ENCODE peak calls at places on chromosomes 5 and 9, in six cellular contexts. N is endothelial cell of umbilical vein, I is GM12878, U is A549, Q is K562, P is HepG2. C is an unnamed sample.
A peak's percentile ranks its signal among the peaks of the same experiment; 100 is the strongest.

GRCh38 chr5:138695781-138696180 is 57.4 kb upstream of the CTNNA1 start:
- DNase-seq in P (no peak), Q (no peak), I (no peak), U (no peak), N (no peak), C (no peak)

GRCh38 chr9:125744616-125745387 is 2.4 kb upstream of the PBX3 start:
- DNase-seq in P (no peak), Q (no peak), U (no peak), N (no peak), I (no peak), C (no peak)

GRCh38 chr9:124868511-124869465 is 6.9 kb downstream of the ARPC5L start:
- DNase-seq in N (peak; percentile 82), U (peak; percentile 84), I (no peak), P (peak; percentile 71), Q (peak; percentile 91), C (peak; percentile 94)

GRCh38 chr5:81303563-81303962 is 2.2 kb downstream of the ZCCHC9 start:
- DNase-seq in U (no peak), P (peak; percentile 20), Q (no peak), I (no peak), N (no peak), C (no peak)

GRCh38 chr5:91727452-91727851 is 344.3 kb upstream of the ARRDC3 start:
- DNase-seq in P (no peak), U (no peak), N (no peak), Q (no peak), I (no peak), C (no peak)

GRCh38 chr5:41878598-41879305 is 8.5 kb upstream of the OXCT1 start:
- DNase-seq in N (no peak), I (no peak), Q (no peak), U (no peak), P (peak; percentile 35), C (no peak)

GRCh38 chr5:18043344-18043743 is 409.1 kb downstream of the TAF11L14 start:
- DNase-seq in P (no peak), N (no peak), Q (no peak), I (no peak), U (peak; percentile 27), C (no peak)

GRCh38 chr9:89363311-89363670 is 45.0 kb downstream of the SECISBP2 start:
- DNase-seq in U (no peak), I (no peak), P (no peak), N (no peak), Q (no peak), C (no peak)

GRCh38 chr5:151082274-151082902 is 1.6 kb upstream of the TNIP1 start:
- DNase-seq in N (no peak), Q (peak; percentile 62), I (no peak), U (peak; percentile 65), P (peak; percentile 43), C (peak; percentile 32)

GRCh38 chr9:450561-450960 is 235.9 kb downstream of the DOCK8 start:
- DNase-seq in Q (no peak), I (no peak), P (no peak), U (no peak), N (no peak), C (no peak)

GRCh38 chr5:128158342-128158741 is 74.8 kb downstream of the SLC12A2 start:
- DNase-seq in U (no peak), I (no peak), N (no peak), Q (no peak), P (no peak), C (no peak)

GRCh38 chr5:132364319-132364718 is 5.2 kb upstream of the SLC22A5 start:
- DNase-seq in Q (no peak), I (no peak), N (no peak), U (peak; percentile 87), P (no peak), C (peak; percentile 18)

GRCh38 chr5:42586625-42587024 is 163.4 kb downstream of the GHR start:
- DNase-seq in N (no peak), I (no peak), U (no peak), Q (no peak), P (no peak), C (no peak)

GRCh38 chr9:137255448-137256114 is 454 bp downstream of the NELFB start:
- DNase-seq in N (peak; percentile 38), P (peak; percentile 46), I (no peak), Q (no peak), U (peak; percentile 43), C (peak; percentile 65)

GRCh38 chr5:151080620-151081425 is at the start of gene TNIP1:
- DNase-seq in P (peak; percentile 81), U (peak; percentile 93), Q (peak; percentile 99), N (peak; percentile 92), I (no peak), C (peak; percentile 95)

GRCh38 chr5:160187091-160187490 is 42.2 kb upstream of the FABP6 start:
- DNase-seq in N (no peak), I (no peak), P (no peak), Q (no peak), U (no peak), C (no peak)

GRCh38 chr5:171867786-171868185 is 82.2 kb downstream of the SMIM23 start:
- DNase-seq in N (peak; percentile 40), U (no peak), P (no peak), I (no peak), Q (no peak), C (no peak)

GRCh38 chr5:68646142-68646541 is 430.6 kb downstream of the PIK3R1 start:
- DNase-seq in I (no peak), Q (no peak), N (no peak), P (no peak), U (no peak), C (no peak)

GRCh38 chr5:40616791-40617190 is 62.9 kb upstream of the PTGER4 start:
- DNase-seq in N (no peak), U (no peak), Q (no peak), I (no peak), P (no peak), C (peak; percentile 30)

GRCh38 chr5:172219296-172219695 is 25.3 kb downstream of the EFCAB9 start:
- DNase-seq in I (no peak), Q (no peak), N (no peak), U (no peak), P (no peak), C (no peak)

GRCh38 chr9:106753155-106753671 is 109.8 kb upstream of the ZNF462 start:
- DNase-seq in Q (no peak), N (no peak), U (no peak), P (no peak), I (peak; percentile 97), C (peak; percentile 1)

GRCh38 chr9:82488702-82489578 is 500.4 kb downstream of the SPATA31D1 start:
- DNase-seq in Q (no peak), U (no peak), I (no peak), N (no peak), P (peak; percentile 80), C (no peak)

GRCh38 chr5:27908341-27908740 is 870.0 kb upstream of the CDH9 start:
- DNase-seq in I (no peak), P (no peak), Q (no peak), N (no peak), U (no peak), C (no peak)

GRCh38 chr5:3517331-3517730 is 78.3 kb upstream of the IRX1 start:
- DNase-seq in I (no peak), U (no peak), N (no peak), Q (no peak), P (no peak), C (no peak)

GRCh38 chr5:40240671-40241070 is 439.0 kb upstream of the PTGER4 start:
- DNase-seq in U (no peak), P (no peak), I (no peak), N (no peak), Q (no peak), C (no peak)

GRCh38 chr5:180803181-180804128 is 849 bp upstream of the MGAT1 start:
- DNase-seq in U (no peak), Q (peak; percentile 60), I (peak; percentile 85), P (peak; percentile 48), N (peak; percentile 53), C (peak; percentile 96)

GRCh38 chr9:126218726-126219125 is 107.9 kb upstream of the MVB12B start:
- DNase-seq in I (no peak), U (no peak), P (no peak), N (no peak), Q (no peak), C (no peak)

GRCh38 chr9:81182421-81182820 is 506.9 kb downstream of the TLE1 start:
- DNase-seq in P (no peak), U (peak; percentile 20), I (no peak), N (no peak), Q (no peak), C (no peak)

GRCh38 chr9:133127340-133127981 is 6.4 kb upstream of the RALGDS start:
- DNase-seq in U (no peak), I (no peak), P (no peak), N (no peak), Q (no peak), C (no peak)
- TF ChIP-seq MAX in U (no peak), I (no peak), P (no peak), N (no peak), Q (no peak), C (no peak)

GRCh38 chr9:129483467-129484324 is 137.2 kb downstream of the C9orf50 start:
- DNase-seq in P (no peak), Q (no peak), U (peak; percentile 91), I (no peak), N (peak; percentile 64), C (peak; percentile 31)
- TF ChIP-seq MYC in P (no peak), Q (no peak), U (no peak), I (no peak), N (no peak), C (no peak)

DNA sequence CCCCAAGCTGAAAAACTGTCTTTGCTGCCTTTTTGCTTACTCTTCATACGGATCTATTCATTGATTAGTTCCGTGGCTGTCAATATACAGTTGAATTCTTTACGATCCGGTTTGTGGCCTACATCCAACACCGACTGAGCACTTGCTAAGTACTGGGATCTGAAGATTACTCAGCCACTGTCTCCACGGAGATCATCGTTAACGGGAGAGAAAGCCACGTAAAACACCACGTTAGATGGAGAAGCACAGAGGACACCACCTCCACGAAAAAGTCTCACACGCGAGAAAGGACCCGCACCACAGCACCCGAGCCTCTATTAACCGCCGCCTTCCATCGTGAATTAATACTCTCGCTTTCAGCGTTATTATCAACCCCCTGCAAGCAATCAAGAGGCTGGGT is 693 bp downstream of the ELP1 start:
- DNase-seq in U (no peak), I (no peak), N (peak; percentile 39), P (no peak), Q (no peak), C (no peak)
- TF ChIP-seq MAX in U (no peak), I (no peak), N (no peak), P (no peak), Q (no peak), C (no peak)

GRCh38 chr5:133825631-133826289 is 142.7 kb downstream of the C5orf15 start:
- DNase-seq in N (no peak), I (peak; percentile 77), Q (no peak), P (no peak), U (no peak), C (no peak)
- TF ChIP-seq MYC in N (no peak), I (no peak), Q (no peak), P (no peak), U (no peak), C (no peak)

C was measured in NB4.